ENCODE peak calls at places on chromosomes 11 and 22, in ten cellular contexts. R is CD4-positive, alpha-beta T cell; Y is body of pancreas; W is GM12865; B is IMR-90; V is kidney epithelial cell; J is tibial artery; H is adrenal gland; I is fibroblast of mammary gland; M is fibroblast of pulmonary artery. F is an unnamed sample.

GRCh38 chr11:13339196-13340153 is 61.9 kb downstream of the BMAL1 start:
- DNase-seq in R (no peak), Y (peak; percentile 24), W (peak; percentile 78), B (peak; percentile 98), V (peak; percentile 74), J (no peak), H (no peak), I (peak; percentile 95), M (peak; percentile 93), F (no peak)

GRCh38 chr11:35664977-35665441 is 2.4 kb downstream of the TRIM44 start:
- DNase-seq in R (no peak), Y (no peak), W (no peak), B (peak; percentile 14), V (no peak), J (no peak), H (no peak), I (peak; percentile 26), M (peak; percentile 29), F (no peak)

GRCh38 chr11:7418916-7419315 is 66.4 kb upstream of the OLFML1 start:
- DNase-seq in R (no peak), Y (no peak), W (no peak), B (no peak), V (no peak), J (no peak), H (no peak), I (no peak), M (no peak), F (no peak)

GRCh38 chr11:2666828-2667570 is 32.8 kb downstream of the KCNQ1OT1 start:
- DNase-seq in R (no peak), Y (no peak), W (no peak), B (no peak), V (no peak), J (no peak), H (peak; percentile 48), I (peak; percentile 19), M (no peak), F (peak; percentile 55)

GRCh38 chr22:47209547-47210023 is 447.1 kb downstream of the TBC1D22A start:
- DNase-seq in R (no peak), Y (no peak), W (no peak), B (no peak), V (no peak), J (peak; percentile 44), H (no peak), I (no peak), M (no peak), F (peak; percentile 38)

GRCh38 chr11:127420139-127420538 is 419.6 kb upstream of the KIRREL3 start:
- DNase-seq in R (no peak), Y (no peak), W (no peak), B (no peak), V (no peak), J (no peak), H (no peak), I (no peak), M (no peak), F (no peak)

GRCh38 chr11:29272019-29272654 is 744.7 kb downstream of the KCNA4 start:
- DNase-seq in R (no peak), Y (no peak), W (no peak), B (peak; percentile 55), V (no peak), J (no peak), H (no peak), I (peak; percentile 52), M (peak; percentile 71), F (no peak)

GRCh38 chr11:34150494-34151151 is 45.2 kb downstream of the NAT10 start:
- DNase-seq in R (no peak), Y (no peak), W (no peak), B (no peak), V (no peak), J (no peak), H (no peak), I (peak; percentile 65), M (no peak), F (no peak)

GRCh38 chr11:117145393-117145761 is 1.3 kb downstream of the PAFAH1B2 start:
- DNase-seq in R (no peak), Y (peak; percentile 21), W (peak; percentile 31), B (peak; percentile 32), V (no peak), J (no peak), H (no peak), I (peak; percentile 56), M (peak; percentile 56), F (no peak)
- TF ChIP-seq CTCF in R (no peak), Y (no peak), W (peak; percentile 7), B (peak; percentile 21), V (peak; percentile 28), J (no peak), H (no peak), I (peak; percentile 17), M (peak; percentile 26), F (no peak)

GRCh38 chr11:61777234-61778090 is 14.9 kb downstream of the TMEM258 start:
- DNase-seq in R (peak; percentile 53), Y (peak; percentile 86), W (no peak), B (no peak), V (no peak), J (no peak), H (peak; percentile 84), I (no peak), M (no peak), F (no peak)

GRCh38 chr11:61775106-61775505 is 17.3 kb downstream of the TMEM258 start:
- DNase-seq in R (no peak), Y (no peak), W (no peak), B (no peak), V (no peak), J (no peak), H (no peak), I (no peak), M (no peak), F (no peak)

GRCh38 chr11:61775606-61776554 is 16.5 kb downstream of the TMEM258 start:
- DNase-seq in R (no peak), Y (no peak), W (no peak), B (no peak), V (no peak), J (no peak), H (no peak), I (no peak), M (no peak), F (no peak)

GRCh38 chr11:61778357-61778886 is 14.0 kb downstream of the TMEM258 start:
- DNase-seq in R (no peak), Y (no peak), W (no peak), B (no peak), V (no peak), J (no peak), H (no peak), I (no peak), M (no peak), F (no peak)

DNA sequence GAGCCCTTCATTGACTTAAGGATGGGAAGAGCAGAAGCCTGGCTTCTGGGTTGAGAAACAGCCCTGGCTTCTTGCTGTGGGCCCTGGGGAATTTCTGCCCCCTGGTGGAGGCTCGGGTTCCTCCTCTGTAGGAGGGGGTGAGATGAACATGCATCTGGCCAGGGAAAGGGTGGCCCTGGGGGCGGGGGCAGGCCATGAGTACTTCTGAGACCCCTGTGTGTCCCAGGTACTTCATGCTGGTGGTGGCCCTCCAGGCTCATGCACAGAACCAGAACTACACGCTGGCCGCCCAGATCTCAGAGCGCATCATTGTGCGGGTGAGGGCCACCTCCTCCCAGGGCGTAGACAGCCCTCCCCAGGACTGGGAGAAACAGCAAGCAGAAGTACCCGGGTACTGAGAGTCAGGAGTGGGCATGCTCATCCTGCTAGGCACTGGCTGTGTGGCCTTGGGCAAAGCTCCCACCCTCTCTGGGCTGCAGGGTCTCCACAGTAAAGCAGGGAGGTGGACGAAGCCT is 15.8 kb downstream of the TMEM258 start:
- DNase-seq in R (peak; percentile 39), Y (peak; percentile 85), W (peak; percentile 71), B (peak; percentile 68), V (peak; percentile 32), J (no peak), H (peak; percentile 76), I (peak; percentile 63), M (peak; percentile 82), F (no peak)
- TF ChIP-seq CTCF in R (no peak), Y (peak; percentile 73), W (peak; percentile 77), B (peak; percentile 84), V (peak; percentile 89), J (peak; percentile 30), H (peak; percentile 68), I (peak; percentile 81), M (peak; percentile 82), F (no peak)

DNA sequence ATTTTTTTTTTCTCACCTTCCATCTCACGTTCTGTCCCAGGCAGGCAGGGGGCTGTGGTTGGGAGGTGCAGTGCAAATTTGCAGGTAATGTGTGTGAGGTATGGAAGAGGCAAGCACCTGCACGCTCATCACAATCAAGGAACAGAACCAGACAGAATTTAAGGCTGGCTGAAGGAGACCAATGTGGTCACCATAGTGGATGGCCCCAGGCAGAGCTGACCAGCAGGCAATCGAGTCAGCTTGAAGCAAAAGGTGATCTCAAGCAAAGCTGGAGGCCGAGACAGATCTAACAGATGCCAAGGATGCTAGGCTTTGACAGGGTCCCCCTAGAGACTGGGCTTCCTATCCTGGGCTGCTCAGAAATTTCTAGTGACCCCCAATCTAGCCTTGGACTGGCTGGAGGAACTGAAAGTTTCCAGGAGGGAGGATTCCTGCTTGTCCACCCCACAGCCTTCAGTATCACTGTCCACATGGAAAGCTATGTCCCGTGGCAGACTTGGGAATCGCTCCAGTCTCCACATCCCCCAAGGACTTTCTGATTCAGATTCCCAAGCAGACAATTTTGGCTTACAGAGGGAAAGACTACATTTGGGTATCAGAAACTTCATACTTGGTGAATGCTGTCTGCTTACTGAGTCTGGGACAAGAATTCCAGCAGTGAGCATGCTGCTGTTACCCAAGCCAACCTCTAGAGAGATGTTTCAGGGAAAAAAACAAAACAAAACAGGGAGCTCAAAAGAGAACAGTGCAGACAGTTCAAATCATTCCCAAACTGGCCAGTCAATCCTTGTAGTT is 9.0 kb upstream of the MICAL3 start:
- DNase-seq in R (no peak), Y (no peak), W (no peak), B (peak; percentile 41), V (no peak), J (peak; percentile 79), H (no peak), I (peak; percentile 83), M (peak; percentile 37), F (peak; percentile 26)
- TF ChIP-seq CTCF in R (no peak), Y (no peak), W (no peak), B (peak; percentile 11), V (peak; percentile 14), J (peak; percentile 34), H (no peak), I (peak; percentile 31), M (peak; percentile 13), F (no peak)

DNA sequence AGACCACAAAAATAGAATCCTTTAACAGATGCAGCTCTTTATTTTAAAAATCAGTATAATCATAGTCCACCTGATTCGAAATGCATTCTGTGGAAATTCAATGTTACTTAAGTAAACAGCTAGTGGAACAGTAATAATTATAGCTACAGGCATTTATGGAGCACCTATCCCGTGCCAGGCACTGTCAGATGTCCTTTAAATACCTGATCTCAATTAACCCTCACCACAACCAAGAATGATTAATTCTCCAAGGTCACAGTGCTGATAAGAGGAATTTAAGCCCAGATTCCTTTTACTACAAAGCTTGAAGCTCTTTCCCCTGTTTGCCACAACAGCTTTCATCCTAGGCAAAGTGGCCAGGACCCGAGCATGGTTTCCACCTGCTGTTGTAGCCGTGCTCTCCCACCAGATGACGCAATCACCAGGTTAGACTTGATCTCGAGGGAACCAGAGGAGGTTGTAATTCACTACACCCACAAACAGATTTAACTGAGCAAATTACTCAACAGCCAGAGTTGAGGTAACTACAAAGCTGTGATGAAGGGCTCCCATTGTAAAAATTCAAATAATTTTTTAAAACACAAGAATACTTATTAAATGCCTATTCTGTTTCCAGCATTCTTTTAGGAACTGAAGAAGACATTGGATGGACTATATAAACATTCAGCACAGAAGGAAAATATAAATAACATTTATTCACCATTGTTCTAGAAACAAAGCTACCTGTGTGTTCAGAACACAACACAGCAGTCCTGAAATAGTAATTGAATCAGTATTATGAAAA is 10.3 kb downstream of the PRDM10 start:
- DNase-seq in R (peak; percentile 35), Y (peak; percentile 84), W (peak; percentile 54), B (peak; percentile 22), V (no peak), J (no peak), H (peak; percentile 70), I (peak; percentile 47), M (peak; percentile 26), F (no peak)
- TF ChIP-seq CTCF in R (peak; percentile 41), Y (peak; percentile 32), W (peak; percentile 55), B (no peak), V (peak; percentile 60), J (no peak), H (no peak), I (no peak), M (peak; percentile 9), F (peak; percentile 3)

F was measured in suprapubic skin.